ENCODE peak calls at places on chromosome 4, in four cellular contexts. One of them, this sample, is unnamed.
A peak's percentile ranks its signal among the peaks of the same experiment; 100 is the strongest.

GRCh38 chr4:111283066-111283677 is 660.3 kb upstream of the PITX2 start:
- DNase-seq in Kasumi-1: peak; percentile 81
- DNase-seq in T-cell: peak; percentile 2
- DNase-seq in stimulated activated naive CD8-positive, alpha-beta T cell treated with anti-CD3 and anti-CD28 coated beads, Interleukin-15, Interleukin-2, amounts not matched to agents 100 U/mL and 50 U/mL, for 24 hours: peak; percentile 54
- DNase-seq in this sample: peak; percentile 10

GRCh38 chr4:71841336-71841735 is 57.5 kb upstream of the GC start:
- DNase-seq in stimulated activated naive CD8-positive, alpha-beta T cell treated with anti-CD3 and anti-CD28 coated beads, Interleukin-15, Interleukin-2, amounts not matched to agents 100 U/mL and 50 U/mL, for 24 hours: no peak
- DNase-seq in Kasumi-1: no peak
- DNase-seq in T-cell: no peak
- DNase-seq in this sample: no peak

GRCh38 chr4:151864068-151864467 is 103.3 kb upstream of the GATB start:
- DNase-seq in T-cell: no peak
- DNase-seq in Kasumi-1: no peak
- DNase-seq in stimulated activated naive CD8-positive, alpha-beta T cell treated with anti-CD3 and anti-CD28 coated beads, Interleukin-15, Interleukin-2, amounts not matched to agents 100 U/mL and 50 U/mL, for 24 hours: no peak
- DNase-seq in this sample: no peak

GRCh38 chr4:100848865-100849264 is 331.0 kb upstream of the EMCN start:
- DNase-seq in T-cell: no peak
- DNase-seq in Kasumi-1: peak; percentile 56
- DNase-seq in stimulated activated naive CD8-positive, alpha-beta T cell treated with anti-CD3 and anti-CD28 coated beads, Interleukin-15, Interleukin-2, amounts not matched to agents 100 U/mL and 50 U/mL, for 24 hours: no peak
- DNase-seq in this sample: no peak

GRCh38 chr4:105780176-105780575 is 71.6 kb downstream of the GSTCD start:
- DNase-seq in T-cell: no peak
- DNase-seq in stimulated activated naive CD8-positive, alpha-beta T cell treated with anti-CD3 and anti-CD28 coated beads, Interleukin-15, Interleukin-2, amounts not matched to agents 100 U/mL and 50 U/mL, for 24 hours: no peak
- DNase-seq in Kasumi-1: no peak
- DNase-seq in this sample: no peak

GRCh38 chr4:72006576-72006975 is 25.2 kb upstream of the NPFFR2 start:
- DNase-seq in stimulated activated naive CD8-positive, alpha-beta T cell treated with anti-CD3 and anti-CD28 coated beads, Interleukin-15, Interleukin-2, amounts not matched to agents 100 U/mL and 50 U/mL, for 24 hours: no peak
- DNase-seq in T-cell: no peak
- DNase-seq in Kasumi-1: no peak
- DNase-seq in this sample: no peak

GRCh38 chr4:188160406-188160805 is 21.2 kb downstream of the TRIML1 start:
- DNase-seq in stimulated activated naive CD8-positive, alpha-beta T cell treated with anti-CD3 and anti-CD28 coated beads, Interleukin-15, Interleukin-2, amounts not matched to agents 100 U/mL and 50 U/mL, for 24 hours: no peak
- DNase-seq in Kasumi-1: no peak
- DNase-seq in T-cell: no peak
- DNase-seq in this sample: no peak

GRCh38 chr4:43380093-43380492 is 487.6 kb downstream of the GRXCR1 start:
- DNase-seq in Kasumi-1: no peak
- DNase-seq in stimulated activated naive CD8-positive, alpha-beta T cell treated with anti-CD3 and anti-CD28 coated beads, Interleukin-15, Interleukin-2, amounts not matched to agents 100 U/mL and 50 U/mL, for 24 hours: no peak
- DNase-seq in T-cell: no peak
- DNase-seq in this sample: no peak

GRCh38 chr4:67327245-67327860 is 217.9 kb downstream of the CENPC start:
- DNase-seq in stimulated activated naive CD8-positive, alpha-beta T cell treated with anti-CD3 and anti-CD28 coated beads, Interleukin-15, Interleukin-2, amounts not matched to agents 100 U/mL and 50 U/mL, for 24 hours: peak; percentile 48
- DNase-seq in T-cell: peak; percentile 38
- DNase-seq in Kasumi-1: peak; percentile 77
- DNase-seq in this sample: peak; percentile 9

GRCh38 chr4:103400405-103400804 is 202.3 kb upstream of the CENPE start:
- DNase-seq in T-cell: no peak
- DNase-seq in stimulated activated naive CD8-positive, alpha-beta T cell treated with anti-CD3 and anti-CD28 coated beads, Interleukin-15, Interleukin-2, amounts not matched to agents 100 U/mL and 50 U/mL, for 24 hours: no peak
- DNase-seq in Kasumi-1: no peak
- DNase-seq in this sample: no peak

GRCh38 chr4:17578482-17578891 is 1.5 kb downstream of the LAP3 start:
- DNase-seq in stimulated activated naive CD8-positive, alpha-beta T cell treated with anti-CD3 and anti-CD28 coated beads, Interleukin-15, Interleukin-2, amounts not matched to agents 100 U/mL and 50 U/mL, for 24 hours: no peak
- DNase-seq in Kasumi-1: peak; percentile 72
- DNase-seq in T-cell: no peak
- DNase-seq in this sample: peak; percentile 6

GRCh38 chr4:53313510-53313909 is 52.4 kb downstream of the SCFD2 start:
- DNase-seq in Kasumi-1: peak; percentile 53
- DNase-seq in T-cell: no peak
- DNase-seq in stimulated activated naive CD8-positive, alpha-beta T cell treated with anti-CD3 and anti-CD28 coated beads, Interleukin-15, Interleukin-2, amounts not matched to agents 100 U/mL and 50 U/mL, for 24 hours: no peak
- DNase-seq in this sample: no peak

GRCh38 chr4:118557298-118557851 is 127.8 kb upstream of the METTL14 start:
- DNase-seq in stimulated activated naive CD8-positive, alpha-beta T cell treated with anti-CD3 and anti-CD28 coated beads, Interleukin-15, Interleukin-2, amounts not matched to agents 100 U/mL and 50 U/mL, for 24 hours: no peak
- DNase-seq in T-cell: no peak
- DNase-seq in Kasumi-1: peak; percentile 32
- DNase-seq in this sample: no peak

GRCh38 chr4:138977525-138977924 is 38.1 kb upstream of the NOCT start:
- DNase-seq in T-cell: no peak
- DNase-seq in Kasumi-1: no peak
- DNase-seq in stimulated activated naive CD8-positive, alpha-beta T cell treated with anti-CD3 and anti-CD28 coated beads, Interleukin-15, Interleukin-2, amounts not matched to agents 100 U/mL and 50 U/mL, for 24 hours: no peak
- DNase-seq in this sample: no peak

GRCh38 chr4:8281519-8282133 is 12.1 kb downstream of the HTRA3 start:
- DNase-seq in T-cell: no peak
- DNase-seq in stimulated activated naive CD8-positive, alpha-beta T cell treated with anti-CD3 and anti-CD28 coated beads, Interleukin-15, Interleukin-2, amounts not matched to agents 100 U/mL and 50 U/mL, for 24 hours: no peak
- DNase-seq in Kasumi-1: no peak
- DNase-seq in this sample: no peak

GRCh38 chr4:177109769-177110168 is 199.9 kb upstream of the NEIL3 start:
- DNase-seq in T-cell: no peak
- DNase-seq in Kasumi-1: no peak
- DNase-seq in stimulated activated naive CD8-positive, alpha-beta T cell treated with anti-CD3 and anti-CD28 coated beads, Interleukin-15, Interleukin-2, amounts not matched to agents 100 U/mL and 50 U/mL, for 24 hours: no peak
- DNase-seq in this sample: no peak

GRCh38 chr4:147707892-147708672 is 23.8 kb upstream of the ARHGAP10 start:
- DNase-seq in T-cell: peak; percentile 47
- DNase-seq in stimulated activated naive CD8-positive, alpha-beta T cell treated with anti-CD3 and anti-CD28 coated beads, Interleukin-15, Interleukin-2, amounts not matched to agents 100 U/mL and 50 U/mL, for 24 hours: peak; percentile 53
- DNase-seq in Kasumi-1: peak; percentile 72
- DNase-seq in this sample: no peak

GRCh38 chr4:81052119-81053068 is 21.9 kb downstream of the BMP3 start:
- DNase-seq in T-cell: peak; percentile 50
- DNase-seq in Kasumi-1: peak; percentile 68
- DNase-seq in stimulated activated naive CD8-positive, alpha-beta T cell treated with anti-CD3 and anti-CD28 coated beads, Interleukin-15, Interleukin-2, amounts not matched to agents 100 U/mL and 50 U/mL, for 24 hours: peak; percentile 63
- DNase-seq in this sample: no peak

GRCh38 chr4:64767547-64767946 is 358.3 kb upstream of the TECRL start:
- DNase-seq in Kasumi-1: no peak
- DNase-seq in T-cell: no peak
- DNase-seq in stimulated activated naive CD8-positive, alpha-beta T cell treated with anti-CD3 and anti-CD28 coated beads, Interleukin-15, Interleukin-2, amounts not matched to agents 100 U/mL and 50 U/mL, for 24 hours: no peak
- DNase-seq in this sample: no peak

GRCh38 chr4:13627185-13627605 is 330 bp downstream of the BOD1L1 start:
- DNase-seq in stimulated activated naive CD8-positive, alpha-beta T cell treated with anti-CD3 and anti-CD28 coated beads, Interleukin-15, Interleukin-2, amounts not matched to agents 100 U/mL and 50 U/mL, for 24 hours: no peak
- DNase-seq in T-cell: no peak
- DNase-seq in Kasumi-1: peak; percentile 39
- DNase-seq in this sample: no peak

GRCh38 chr4:1044469-1045192 is 33.2 kb downstream of the FGFRL1 start:
- DNase-seq in T-cell: no peak
- DNase-seq in stimulated activated naive CD8-positive, alpha-beta T cell treated with anti-CD3 and anti-CD28 coated beads, Interleukin-15, Interleukin-2, amounts not matched to agents 100 U/mL and 50 U/mL, for 24 hours: no peak
- DNase-seq in Kasumi-1: no peak
- DNase-seq in this sample: no peak

GRCh38 chr4:164815711-164816110 is 61.3 kb upstream of the APELA start:
- DNase-seq in T-cell: no peak
- DNase-seq in stimulated activated naive CD8-positive, alpha-beta T cell treated with anti-CD3 and anti-CD28 coated beads, Interleukin-15, Interleukin-2, amounts not matched to agents 100 U/mL and 50 U/mL, for 24 hours: no peak
- DNase-seq in Kasumi-1: no peak
- DNase-seq in this sample: no peak

This sample was measured in GDM1.